ENCODE peak calls at places on chromosomes 13 and 19, in six cellular contexts. G is Peyer's patch, M is psoas muscle, O is transverse colon, Q is lower lobe of right lung, Y is Panc1. H is an unnamed sample.

GRCh38 chr13:27988520-27988919 is at the start of gene URAD:
- DNase-seq in O (no peak), Q (no peak), G (no peak), Y (no peak), M (no peak), H (no peak)

GRCh38 chr19:7748756-7749155 is 1.4 kb upstream of the CD209 start:
- DNase-seq in M (no peak), G (no peak), Q (no peak), Y (no peak), O (no peak), H (peak)

GRCh38 chr13:112452380-112453206 is 76.4 kb downstream of the SPACA7 start:
- DNase-seq in Q (no peak), M (no peak), O (no peak), Y (no peak), G (no peak), H (no peak)

GRCh38 chr13:24662195-24663088 is 17.8 kb upstream of the ATP12A start:
- DNase-seq in M (no peak), Y (no peak), Q (no peak), G (no peak), O (peak), H (no peak)

GRCh38 chr19:15015946-15016542 is 33.2 kb upstream of the CASP14 start:
- DNase-seq in O (no peak), G (no peak), M (no peak), Q (no peak), Y (no peak), H (no peak)

GRCh38 chr13:47623862-47624261 is 377.2 kb downstream of the SUCLA2 start:
- DNase-seq in O (no peak), Q (no peak), M (no peak), Y (no peak), G (no peak), H (no peak)

GRCh38 chr19:30686252-30686762 is 314.1 kb downstream of the ZNF536 start:
- DNase-seq in Y (no peak), O (no peak), Q (no peak), M (no peak), G (no peak), H (no peak)

GRCh38 chr19:641702-642101 is 2.0 kb downstream of the FGF22 start:
- DNase-seq in Q (no peak), Y (no peak), M (peak), O (no peak), G (no peak), H (no peak)

GRCh38 chr13:112733661-112734379 is 44.0 kb downstream of the ATP11A start:
- DNase-seq in Q (no peak), G (no peak), Y (no peak), O (no peak), M (no peak), H (no peak)

GRCh38 chr13:45393941-45394570 is 24.1 kb downstream of the SLC25A30 start:
- DNase-seq in Y (no peak), Q (no peak), O (peak), G (peak), M (no peak), H (peak)

GRCh38 chr13:32660227-32660626 is 74.0 kb downstream of the PDS5B start:
- DNase-seq in Y (no peak), G (no peak), O (no peak), M (no peak), Q (no peak), H (no peak)

GRCh38 chr13:42378383-42378780 is 106.4 kb downstream of the AKAP11 start:
- DNase-seq in Q (no peak), Y (no peak), M (no peak), G (no peak), O (no peak), H (no peak)

GRCh38 chr19:16073988-16074387 is 2.3 kb upstream of the TPM4 start:
- DNase-seq in M (no peak), O (no peak), Q (no peak), Y (no peak), G (peak), H (peak)

GRCh38 chr19:39850892-39851291 is 4.7 kb upstream of the FBL start:
- DNase-seq in O (no peak), G (no peak), Q (no peak), Y (no peak), M (no peak), H (no peak)

GRCh38 chr19:11127905-11128304 is 27.7 kb downstream of the SPC24 start:
- DNase-seq in O (no peak), Y (no peak), M (no peak), Q (no peak), G (no peak), H (no peak)

GRCh38 chr13:28817204-28817603 is 2.9 kb upstream of the MTUS2 start:
- DNase-seq in Y (no peak), G (no peak), M (no peak), Q (no peak), O (no peak), H (no peak)

GRCh38 chr19:7799640-7800355 is 30.2 kb upstream of the EVI5L start:
- DNase-seq in Y (no peak), M (peak), G (no peak), O (peak), Q (peak), H (peak)

GRCh38 chr13:104737713-104738112 is 1671.5 kb upstream of the SLC10A2 start:
- DNase-seq in O (no peak), Y (no peak), M (no peak), Q (no peak), G (no peak), H (no peak)

DNA sequence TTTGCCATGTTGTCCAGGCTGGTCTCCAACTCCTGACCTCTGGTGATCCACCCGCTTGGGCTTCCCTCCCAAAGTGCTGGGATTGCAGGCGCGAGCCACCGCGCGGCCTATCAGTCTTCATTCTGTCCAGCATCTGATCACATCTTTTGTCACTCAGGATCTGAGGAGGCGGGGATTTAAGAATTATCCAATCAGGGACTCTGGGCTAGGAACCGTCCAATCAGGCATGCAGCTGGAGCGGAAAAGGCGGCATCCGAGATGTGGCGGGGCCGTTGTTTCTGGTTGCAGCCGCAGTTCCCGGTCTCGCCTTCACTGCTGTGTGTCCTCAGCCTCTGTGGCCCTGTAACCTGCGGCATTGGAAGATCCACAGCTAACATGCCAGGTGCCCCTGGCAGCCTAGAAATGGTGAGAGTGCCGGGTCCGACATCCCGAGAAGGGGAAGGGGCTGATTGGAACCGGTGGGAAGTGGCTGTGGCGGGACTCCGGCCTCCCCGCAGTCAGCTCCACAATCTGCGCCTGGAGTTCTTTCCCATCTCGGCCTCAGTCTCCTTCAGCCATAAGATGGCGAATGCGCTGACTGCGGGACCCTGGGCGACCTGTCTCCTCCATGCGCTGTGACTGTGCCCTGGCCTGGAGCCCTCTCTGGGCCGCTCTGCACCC is at the start of gene ZNF729:
- DNase-seq in M (no peak), O (no peak), Q (no peak), Y (no peak), G (no peak), H (no peak)
- H3K4me3 ChIP-seq in M (no peak), O (no peak), Q (no peak), Y (no peak), G (no peak), H (no peak)

GRCh38 chr19:48717059-48717395 is 2.5 kb downstream of the MAMSTR start:
- DNase-seq in M (no peak), O (no peak), Q (no peak), Y (no peak), G (no peak), H (no peak)
- H3K4me3 ChIP-seq in M (peak), O (no peak), Q (peak), Y (peak), G (no peak), H (no peak)

GRCh38 chr13:20193142-20193923 is 595 bp upstream of the GJB2 start:
- DNase-seq in M (no peak), Y (no peak), Q (no peak), O (no peak), G (no peak), H (no peak)

GRCh38 chr13:20191902-20192469 is 752 bp downstream of the GJB2 start:
- DNase-seq in G (peak), Y (no peak), O (peak), M (no peak), Q (no peak), H (no peak)

GRCh38 chr13:20195846-20196245 is 3.1 kb upstream of the GJB2 start:
- DNase-seq in O (no peak), M (no peak), Y (no peak), Q (no peak), G (no peak), H (no peak)

GRCh38 chr13:20192470-20193141 is at the start of gene GJB2:
- DNase-seq in Q (no peak), M (no peak), G (peak), O (peak), Y (no peak), H (no peak)

DNA sequence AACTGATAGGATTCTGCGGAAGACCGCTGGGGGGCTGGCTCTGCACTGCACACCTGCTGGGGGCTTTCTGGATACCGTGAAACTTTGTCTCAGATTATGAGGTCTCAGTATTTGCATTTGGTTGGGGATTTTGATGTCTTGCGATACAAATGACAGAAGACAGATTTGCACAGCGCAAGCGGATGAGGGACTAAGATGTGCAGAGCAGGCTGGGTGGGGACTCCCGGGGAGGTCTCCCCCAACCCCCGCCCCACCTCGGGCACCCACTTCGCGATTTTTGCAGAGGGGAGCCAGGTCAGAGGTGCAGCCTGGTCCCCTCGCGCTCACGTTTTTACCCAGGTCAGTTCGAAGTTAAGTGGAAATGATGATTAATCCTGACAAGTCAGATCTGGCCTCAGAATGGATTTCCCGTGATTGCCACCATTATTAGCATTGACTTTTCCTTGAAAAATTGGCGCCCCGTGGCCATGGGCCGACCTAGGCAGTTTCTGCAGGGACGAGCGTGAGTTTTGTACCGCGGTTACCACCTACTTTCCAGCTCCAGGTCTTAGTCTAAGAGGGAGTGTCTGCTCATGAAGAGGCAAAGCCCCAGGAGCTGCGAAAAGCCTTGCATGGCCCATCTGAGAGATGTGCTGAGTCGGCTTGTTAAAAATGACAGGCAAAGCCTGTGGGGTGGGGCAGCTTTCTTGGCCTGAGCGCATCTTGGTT is 1.3 kb upstream of the GJB2 start:
- DNase-seq in Q (no peak), G (no peak), O (no peak), M (no peak), Y (no peak), H (peak)
- H3K4me3 ChIP-seq in Q (peak), G (peak), O (no peak), M (peak), Y (no peak), H (peak)

DNA sequence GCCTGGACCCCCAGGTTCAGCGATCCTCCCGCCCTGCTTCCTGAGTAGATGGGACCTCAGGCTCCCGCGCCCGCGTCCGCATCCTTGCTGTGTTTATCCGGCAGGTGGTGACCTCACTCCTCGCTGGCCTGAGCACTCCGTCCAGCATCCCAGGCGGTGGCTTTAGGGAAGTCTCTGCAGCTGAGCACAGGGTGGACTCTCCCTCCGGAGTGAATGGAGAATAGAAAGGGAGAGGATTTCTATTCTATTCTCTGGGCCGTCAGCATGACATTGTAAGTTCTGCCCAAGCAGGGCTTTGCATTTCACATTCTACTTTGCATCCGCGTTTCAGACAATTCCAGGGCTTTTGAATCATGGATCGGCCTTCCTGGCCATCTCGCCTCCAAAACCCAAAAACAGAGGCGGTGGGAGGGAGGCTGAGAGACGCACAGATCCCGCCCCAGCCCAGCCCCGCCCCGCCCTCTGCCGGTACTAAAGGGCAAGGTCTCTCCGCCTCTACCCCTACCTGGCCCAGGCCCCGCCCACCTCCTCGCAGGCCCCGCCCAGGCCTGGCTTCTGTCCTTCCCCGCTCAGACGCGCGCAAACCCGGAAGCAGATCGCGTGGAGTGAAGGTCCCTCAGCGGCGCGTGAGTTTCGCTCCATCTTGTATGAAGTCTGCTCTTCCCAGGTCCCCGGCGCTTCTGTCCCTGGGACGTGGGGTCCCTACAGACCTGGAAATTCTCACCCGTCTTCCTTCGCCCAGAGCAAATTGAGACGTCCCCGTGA is at the start of gene ZNF525:
- DNase-seq in Y (peak), M (peak), O (peak), Q (peak), G (peak), H (peak)
- H3K4me3 ChIP-seq in Y (peak), M (peak), O (peak), Q (peak), G (peak), H (peak)

GRCh38 chr19:4636151-4636717 is 3.1 kb upstream of the TNFAIP8L1 start:
- DNase-seq in O (peak), G (peak), Q (peak), M (peak), Y (no peak), H (peak)
- H3K4me3 ChIP-seq in O (peak), G (peak), Q (peak), M (peak), Y (peak), H (peak)

DNA sequence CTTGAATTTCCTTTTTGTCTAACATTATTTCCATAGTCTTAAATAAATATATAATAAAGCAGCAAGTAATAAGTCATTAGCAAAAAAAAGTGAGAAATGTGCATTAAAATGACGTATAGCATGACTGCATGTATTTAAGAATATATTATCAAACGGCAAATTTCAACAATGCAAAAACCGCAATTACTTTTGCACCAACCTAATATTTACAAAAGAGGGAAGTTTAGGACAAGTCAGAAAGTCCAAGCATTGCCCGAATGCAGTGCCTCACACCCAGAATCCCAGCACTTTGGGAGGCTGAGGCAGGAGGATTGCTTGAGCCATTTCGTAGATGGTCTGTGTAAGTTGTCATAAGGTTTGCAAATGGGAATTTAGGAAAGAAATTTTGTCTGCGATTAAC is 10.2 kb upstream of the NAXD start:
- DNase-seq in G (no peak), Y (no peak), M (no peak), Q (no peak), O (no peak), H (no peak)
- H3K4me3 ChIP-seq in G (no peak), Y (no peak), M (no peak), Q (no peak), O (no peak), H (no peak)

GRCh38 chr19:19956431-19957075 is 55.8 kb downstream of the ZNF93 start:
- DNase-seq in G (no peak), M (no peak), Y (no peak), O (no peak), Q (no peak), H (no peak)
- H3K4me3 ChIP-seq in G (no peak), M (no peak), Y (no peak), O (no peak), Q (no peak), H (no peak)